ENCODE peak calls at places on chromosome 6, in seven cellular contexts. M is T-helper 2 cell, X is head of caudate nucleus, Q is T-helper 22 cell, E is endothelial cell of umbilical vein, Z is posterior cingulate gyrus, A is adrenal gland. N is an unnamed sample.
A peak's percentile ranks its signal among the peaks of the same experiment; 100 is the strongest.

GRCh38 chr6:129603731-129604130 is 106.2 kb downstream of the ARHGAP18 start:
- DNase-seq in M (no peak), X (no peak), Q (no peak), E (no peak), Z (no peak), A (no peak), N (no peak)

GRCh38 chr6:5869261-5869660 is 137.5 kb downstream of the NRN1 start:
- DNase-seq in M (no peak), X (no peak), Q (no peak), E (no peak), Z (no peak), A (no peak), N (no peak)

GRCh38 chr6:72783035-72783434 is 161.2 kb downstream of the KCNQ5 start:
- DNase-seq in M (no peak), X (no peak), Q (no peak), E (no peak), Z (no peak), A (no peak), N (no peak)

GRCh38 chr6:150403458-150404245 is 34.8 kb downstream of the IYD start:
- DNase-seq in M (no peak), X (no peak), Q (no peak), E (peak; percentile 92), Z (no peak), A (peak; percentile 68), N (no peak)

GRCh38 chr6:16651871-16652270 is 109.4 kb downstream of the ATXN1 start:
- DNase-seq in M (no peak), X (no peak), Q (peak; percentile 8), E (no peak), Z (no peak), A (no peak), N (peak; percentile 41)

GRCh38 chr6:128572286-128572685 is 51.9 kb upstream of the PTPRK start:
- DNase-seq in M (no peak), X (no peak), Q (no peak), E (no peak), Z (no peak), A (no peak), N (no peak)

GRCh38 chr6:25138024-25138696 is 141.0 kb upstream of the CARMIL1 start:
- DNase-seq in M (peak; percentile 25), X (peak; percentile 9), Q (peak; percentile 34), E (peak; percentile 84), Z (no peak), A (peak; percentile 87), N (peak; percentile 6)

GRCh38 chr6:45376310-45377040 is 1.3 kb downstream of the SUPT3H start:
- DNase-seq in M (no peak), X (no peak), Q (no peak), E (peak; percentile 50), Z (no peak), A (no peak), N (peak; percentile 5)

GRCh38 chr6:90701146-90701781 is 114.4 kb upstream of the MAP3K7 start:
- DNase-seq in M (no peak), X (no peak), Q (no peak), E (no peak), Z (no peak), A (no peak), N (peak; percentile 8)

GRCh38 chr6:18211338-18211737 is 53.0 kb downstream of the DEK start:
- DNase-seq in M (no peak), X (no peak), Q (no peak), E (no peak), Z (no peak), A (no peak), N (no peak)

GRCh38 chr6:110216140-110216539 is 35.9 kb downstream of the CDC40 start:
- DNase-seq in M (no peak), X (peak; percentile 35), Q (no peak), E (no peak), Z (no peak), A (no peak), N (no peak)

GRCh38 chr6:26575494-26575939 is 21.2 kb upstream of the ABT1 start:
- DNase-seq in M (no peak), X (no peak), Q (no peak), E (peak; percentile 9), Z (no peak), A (no peak), N (no peak)

GRCh38 chr6:16961577-16961976 is 140.3 kb upstream of the STMND1 start:
- DNase-seq in M (no peak), X (no peak), Q (no peak), E (no peak), Z (no peak), A (no peak), N (no peak)

GRCh38 chr6:99013145-99013544 is 65.4 kb upstream of the FBXL4 start:
- DNase-seq in M (no peak), X (no peak), Q (no peak), E (no peak), Z (no peak), A (no peak), N (peak; percentile 8)

GRCh38 chr6:136647363-136647763 is 97.1 kb upstream of the MAP7 start:
- DNase-seq in M (no peak), X (no peak), Q (peak; percentile 31), E (peak; percentile 88), Z (no peak), A (peak; percentile 79), N (no peak)

GRCh38 chr6:134436281-134436815 is 118.4 kb upstream of the SGK1 start:
- DNase-seq in M (no peak), X (peak; percentile 84), Q (peak; percentile 25), E (peak; percentile 94), Z (peak; percentile 38), A (peak; percentile 86), N (peak; percentile 73)

GRCh38 chr6:44332585-44332984 is 9.9 kb upstream of the SPATS1 start:
- DNase-seq in M (no peak), X (no peak), Q (no peak), E (no peak), Z (no peak), A (no peak), N (no peak)

GRCh38 chr6:107275330-107275865 is 160.1 kb upstream of the BEND3 start:
- DNase-seq in M (no peak), X (no peak), Q (no peak), E (no peak), Z (no peak), A (no peak), N (no peak)

GRCh38 chr6:34391023-34391485 is 1.4 kb downstream of the NUDT3 start:
- DNase-seq in M (no peak), X (no peak), Q (no peak), E (peak; percentile 66), Z (no peak), A (peak; percentile 74), N (peak; percentile 40)

GRCh38 chr6:13872681-13873080 is 52.1 kb upstream of the RNF182 start:
- DNase-seq in M (no peak), X (no peak), Q (no peak), E (no peak), Z (no peak), A (no peak), N (no peak)

GRCh38 chr6:36781669-36782068 is 57.6 kb downstream of the CPNE5 start:
- DNase-seq in M (no peak), X (no peak), Q (no peak), E (no peak), Z (no peak), A (no peak), N (no peak)

GRCh38 chr6:69907981-69908498 is 41.7 kb downstream of the COL19A1 start:
- DNase-seq in M (no peak), X (no peak), Q (no peak), E (no peak), Z (no peak), A (no peak), N (no peak)

GRCh38 chr6:27375613-27376079 is 12.9 kb upstream of the ZNF391 start:
- DNase-seq in M (no peak), X (no peak), Q (no peak), E (no peak), Z (no peak), A (no peak), N (peak; percentile 7)

GRCh38 chr6:140602431-140602836 is 1228.0 kb upstream of the CITED2 start:
- DNase-seq in M (no peak), X (peak; percentile 34), Q (no peak), E (no peak), Z (no peak), A (no peak), N (no peak)

GRCh38 chr6:128204621-128205020 is 303.8 kb upstream of the THEMIS start:
- DNase-seq in M (no peak), X (no peak), Q (no peak), E (no peak), Z (no peak), A (no peak), N (no peak)

N was measured in SW480.